ENCODE peak calls at places on chromosomes 12 and 14, in eight cellular contexts. Z is thoracic aorta; X is SK-N-SH; Y is HCT116; G is K562; S is fibroblast of lung; P is tibial nerve; H is effector memory CD4-positive, alpha-beta T cell. Q is an unnamed sample.

GRCh38 chr14:64092940-64093339 is 201.2 kb downstream of the ESR2 start:
- DNase-seq in Z (no peak), X (no peak), Y (no peak), G (no peak), S (no peak), P (no peak), H (no peak), Q (no peak)

GRCh38 chr14:36333106-36333505 is 12.7 kb upstream of the MBIP start:
- DNase-seq in Z (no peak), X (no peak), Y (no peak), G (no peak), S (no peak), P (no peak), H (no peak), Q (no peak)

GRCh38 chr14:68864301-68864810 is 71.5 kb upstream of the ZFP36L1 start:
- DNase-seq in Z (no peak), X (no peak), Y (no peak), G (no peak), S (no peak), P (no peak), H (no peak), Q (no peak)

GRCh38 chr14:73714656-73715081 is 485 bp upstream of the PNMA1 start:
- DNase-seq in Z (no peak), X (peak; percentile 75), Y (no peak), G (peak; percentile 29), S (peak; percentile 39), P (no peak), H (no peak), Q (no peak)

GRCh38 chr14:101088714-101089113 is 185.2 kb upstream of the RTL1 start:
- DNase-seq in Z (no peak), X (peak; percentile 66), Y (no peak), G (no peak), S (no peak), P (no peak), H (no peak), Q (no peak)

GRCh38 chr14:78440351-78440750 is 270.2 kb downstream of the NRXN3 start:
- DNase-seq in Z (no peak), X (no peak), Y (no peak), G (peak; percentile 9), S (no peak), P (no peak), H (no peak), Q (no peak)

GRCh38 chr12:107681455-107681835 is 4.2 kb upstream of the PWP1 start:
- DNase-seq in Z (no peak), X (no peak), Y (no peak), G (no peak), S (no peak), P (no peak), H (no peak), Q (no peak)

GRCh38 chr14:35556548-35556947 is 22.6 kb downstream of the INSM2 start:
- DNase-seq in Z (no peak), X (peak; percentile 71), Y (no peak), G (no peak), S (no peak), P (no peak), H (no peak), Q (no peak)

GRCh38 chr12:27193854-27194544 is 50.1 kb upstream of the STK38L start:
- DNase-seq in Z (peak; percentile 40), X (peak; percentile 45), Y (no peak), G (no peak), S (peak; percentile 95), P (no peak), H (no peak), Q (peak; percentile 94)

GRCh38 chr14:89435527-89436273 is 18.7 kb upstream of the FOXN3 start:
- DNase-seq in Z (no peak), X (no peak), Y (no peak), G (no peak), S (peak; percentile 51), P (no peak), H (no peak), Q (peak; percentile 19)

GRCh38 chr12:52581066-52581465 is 7.4 kb upstream of the KRT74 start:
- DNase-seq in Z (no peak), X (no peak), Y (no peak), G (no peak), S (no peak), P (no peak), H (no peak), Q (peak; percentile 38)

GRCh38 chr12:85275359-85275758 is 4.7 kb upstream of the ALX1 start:
- DNase-seq in Z (no peak), X (no peak), Y (no peak), G (no peak), S (no peak), P (no peak), H (no peak), Q (peak; percentile 27)

GRCh38 chr12:64029013-64029857 is 184.7 kb downstream of the SRGAP1 start:
- DNase-seq in Z (no peak), X (no peak), Y (no peak), G (no peak), S (peak; percentile 75), P (no peak), H (no peak), Q (peak; percentile 77)

GRCh38 chr14:93078830-93079229 is 36.9 kb downstream of the ITPK1 start:
- DNase-seq in Z (no peak), X (no peak), Y (no peak), G (no peak), S (peak; percentile 70), P (peak; percentile 21), H (no peak), Q (no peak)
- H3K4me1 ChIP-seq in Z (peaks cover 32% of the 10 kb centered on the region), X (peaks cover 21% of the 10 kb centered on the region), Y (no peaks in the 10 kb centered on the region), G (peaks cover 7% of the 10 kb centered on the region), S (peaks cover 4% of the 10 kb centered on the region), P (peaks cover 54% of the 10 kb centered on the region), H (peaks cover 12% of the 10 kb centered on the region), Q (no peaks in the 10 kb centered on the region)

GRCh38 chr14:88384653-88385205 is 728 bp upstream of the SPATA7 start:
- DNase-seq in Z (no peak), X (peak; percentile 4), Y (no peak), G (peak; percentile 5), S (no peak), P (peak; percentile 41), H (no peak), Q (no peak)

GRCh38 chr14:88380405-88380804 is 5.1 kb upstream of the SPATA7 start:
- DNase-seq in Z (no peak), X (peak; percentile 22), Y (no peak), G (no peak), S (peak; percentile 7), P (no peak), H (no peak), Q (no peak)

GRCh38 chr14:88385212-88386101 is at the start of gene SPATA7:
- DNase-seq in Z (peak; percentile 75), X (peak; percentile 92), Y (peak; percentile 73), G (peak; percentile 81), S (peak; percentile 90), P (peak; percentile 91), H (peak; percentile 57), Q (peak; percentile 97)

DNA sequence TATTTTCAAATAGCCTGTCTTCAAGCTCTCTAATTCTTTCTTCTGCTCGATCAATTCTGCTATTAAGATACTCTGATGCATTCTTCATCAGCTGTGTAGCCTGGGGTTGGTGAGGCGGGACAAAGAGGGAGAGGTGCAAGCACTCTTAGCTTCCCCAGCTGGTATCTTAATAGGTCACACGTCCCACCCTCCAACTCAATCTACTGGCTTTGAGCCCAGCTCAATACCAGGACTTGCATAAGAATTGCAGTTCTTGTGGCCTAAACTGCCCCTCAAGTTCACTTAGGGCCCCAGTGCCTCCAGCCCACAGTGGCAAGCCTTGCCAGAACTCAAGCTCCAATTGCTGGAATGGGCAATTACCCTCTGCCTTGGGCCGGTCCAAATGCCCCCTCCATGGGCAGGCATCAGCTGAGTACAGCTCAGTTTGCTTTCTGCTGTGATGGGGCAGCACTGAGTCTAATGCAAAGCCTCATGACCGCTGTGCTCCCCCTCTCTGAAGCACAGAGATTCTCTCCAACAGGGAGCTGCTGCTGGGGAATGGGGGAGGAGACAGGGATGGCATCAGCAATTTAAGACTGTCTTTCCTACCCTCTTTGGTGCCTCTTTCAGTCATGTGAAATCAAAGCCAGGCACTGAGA is 5.6 kb upstream of the SPATA7 start:
- DNase-seq in Z (no peak), X (no peak), Y (no peak), G (no peak), S (no peak), P (no peak), H (no peak), Q (no peak)
- H3K4me1 ChIP-seq in Z (peaks cover 6% of the 10 kb centered on the region), X (peaks cover 3% of the 10 kb centered on the region), Y (peaks cover 4% of the 10 kb centered on the region), G (no peaks in the 10 kb centered on the region), S (no peaks in the 10 kb centered on the region), P (no peaks in the 10 kb centered on the region), H (no peaks in the 10 kb centered on the region), Q (peaks cover 7% of the 10 kb centered on the region)

GRCh38 chr12:46110928-46111699 is 120.7 kb upstream of the SCAF11 start:
- DNase-seq in Z (no peak), X (no peak), Y (no peak), G (no peak), S (no peak), P (no peak), H (no peak), Q (no peak)

GRCh38 chr12:46108721-46109120 is 118.3 kb upstream of the SCAF11 start:
- DNase-seq in Z (no peak), X (no peak), Y (no peak), G (no peak), S (no peak), P (no peak), H (no peak), Q (no peak)

GRCh38 chr12:46107591-46107990 is 117.2 kb upstream of the SCAF11 start:
- DNase-seq in Z (no peak), X (no peak), Y (no peak), G (no peak), S (no peak), P (no peak), H (no peak), Q (no peak)

GRCh38 chr12:46110220-46110700 is 119.9 kb upstream of the SCAF11 start:
- DNase-seq in Z (no peak), X (no peak), Y (no peak), G (no peak), S (no peak), P (no peak), H (no peak), Q (no peak)

GRCh38 chr12:46109343-46110219 is 119.2 kb upstream of the SCAF11 start:
- DNase-seq in Z (no peak), X (no peak), Y (no peak), G (no peak), S (no peak), P (no peak), H (no peak), Q (no peak)
- H3K4me1 ChIP-seq in Z (no peaks in the 10 kb centered on the region), X (peaks cover 6% of the 10 kb centered on the region), Y (no peaks in the 10 kb centered on the region), G (no peaks in the 10 kb centered on the region), S (no peaks in the 10 kb centered on the region), P (no peaks in the 10 kb centered on the region), H (no peaks in the 10 kb centered on the region), Q (no peaks in the 10 kb centered on the region)

GRCh38 chr12:123141615-123142517 is 9.0 kb downstream of the PITPNM2 start:
- DNase-seq in Z (peak; percentile 47), X (no peak), Y (peak; percentile 33), G (no peak), S (peak; percentile 91), P (no peak), H (no peak), Q (peak; percentile 85)

GRCh38 chr12:123142948-123143752 is 7.7 kb downstream of the PITPNM2 start:
- DNase-seq in Z (no peak), X (no peak), Y (peak; percentile 38), G (peak; percentile 44), S (peak; percentile 49), P (no peak), H (no peak), Q (peak; percentile 77)

GRCh38 chr12:123145211-123145610 is 5.7 kb downstream of the PITPNM2 start:
- DNase-seq in Z (no peak), X (no peak), Y (no peak), G (no peak), S (no peak), P (no peak), H (no peak), Q (no peak)

GRCh38 chr12:123142518-123142840 is 8.4 kb downstream of the PITPNM2 start:
- DNase-seq in Z (no peak), X (no peak), Y (no peak), G (no peak), S (peak; percentile 83), P (no peak), H (no peak), Q (no peak)

GRCh38 chr12:123143753-123144461 is 7.0 kb downstream of the PITPNM2 start:
- DNase-seq in Z (no peak), X (no peak), Y (no peak), G (no peak), S (peak; percentile 60), P (no peak), H (no peak), Q (no peak)
- H3K4me1 ChIP-seq in Z (peaks cover 49% of the 10 kb centered on the region), X (no peaks in the 10 kb centered on the region), Y (peaks cover 57% of the 10 kb centered on the region), G (peaks cover 12% of the 10 kb centered on the region), S (peaks cover 33% of the 10 kb centered on the region), P (peaks cover 37% of the 10 kb centered on the region), H (no peaks in the 10 kb centered on the region), Q (peaks cover 62% of the 10 kb centered on the region)